ENCODE peak calls at places on chromosomes 5 and 9, in seven cellular contexts. One of them, this sample, is unnamed.

GRCh38 chr9:94758031-94758430 is 31.5 kb downstream of the AOPEP start:
- DNase-seq in right atrium auricular region: no peak
- DNase-seq in mesendoderm: no peak
- DNase-seq in psoas muscle: no peak
- DNase-seq in neural crest cell: no peak
- DNase-seq in uterus: no peak
- DNase-seq in NCI-H460: no peak
- DNase-seq in this sample: no peak

GRCh38 chr9:14062449-14063187 is 251.3 kb downstream of the NFIB start:
- DNase-seq in right atrium auricular region: no peak
- DNase-seq in mesendoderm: no peak
- DNase-seq in psoas muscle: no peak
- DNase-seq in neural crest cell: no peak
- DNase-seq in uterus: no peak
- DNase-seq in NCI-H460: no peak
- DNase-seq in this sample: peak

GRCh38 chr5:111998871-111999270 is 241.9 kb upstream of the NREP start:
- DNase-seq in right atrium auricular region: no peak
- DNase-seq in mesendoderm: no peak
- DNase-seq in psoas muscle: no peak
- DNase-seq in neural crest cell: no peak
- DNase-seq in uterus: no peak
- DNase-seq in NCI-H460: no peak
- DNase-seq in this sample: no peak

GRCh38 chr5:142680605-142681259 is 5.2 kb downstream of the FGF1 start:
- DNase-seq in right atrium auricular region: no peak
- DNase-seq in mesendoderm: peak
- DNase-seq in psoas muscle: no peak
- DNase-seq in neural crest cell: no peak
- DNase-seq in uterus: no peak
- DNase-seq in NCI-H460: peak
- DNase-seq in this sample: peak

GRCh38 chr5:14193496-14193895 is 50.4 kb downstream of the TRIO start:
- DNase-seq in right atrium auricular region: no peak
- DNase-seq in mesendoderm: no peak
- DNase-seq in psoas muscle: no peak
- DNase-seq in neural crest cell: no peak
- DNase-seq in uterus: no peak
- DNase-seq in NCI-H460: no peak
- DNase-seq in this sample: peak

GRCh38 chr9:16436545-16436944 is 433.9 kb downstream of the BNC2 start:
- DNase-seq in right atrium auricular region: no peak
- DNase-seq in mesendoderm: no peak
- DNase-seq in psoas muscle: no peak
- DNase-seq in neural crest cell: no peak
- DNase-seq in uterus: no peak
- DNase-seq in NCI-H460: no peak
- DNase-seq in this sample: no peak

GRCh38 chr9:72440383-72440782 is 75.4 kb upstream of the ZFAND5 start:
- DNase-seq in right atrium auricular region: no peak
- DNase-seq in mesendoderm: no peak
- DNase-seq in psoas muscle: no peak
- DNase-seq in neural crest cell: no peak
- DNase-seq in uterus: no peak
- DNase-seq in NCI-H460: no peak
- DNase-seq in this sample: no peak

GRCh38 chr9:108953983-108954574 is 19.9 kb downstream of the ABITRAM start:
- DNase-seq in right atrium auricular region: no peak
- DNase-seq in mesendoderm: peak
- DNase-seq in psoas muscle: no peak
- DNase-seq in neural crest cell: no peak
- DNase-seq in uterus: no peak
- DNase-seq in NCI-H460: peak
- DNase-seq in this sample: peak

GRCh38 chr5:136006767-136007251 is 22.0 kb upstream of the TGFBI start:
- DNase-seq in right atrium auricular region: peak
- DNase-seq in mesendoderm: peak
- DNase-seq in psoas muscle: peak
- DNase-seq in neural crest cell: no peak
- DNase-seq in uterus: no peak
- DNase-seq in NCI-H460: no peak
- DNase-seq in this sample: no peak

GRCh38 chr5:149153751-149154610 is 12.7 kb downstream of the ABLIM3 start:
- DNase-seq in right atrium auricular region: peak
- DNase-seq in mesendoderm: no peak
- DNase-seq in psoas muscle: peak
- DNase-seq in neural crest cell: no peak
- DNase-seq in uterus: no peak
- DNase-seq in NCI-H460: peak
- DNase-seq in this sample: peak

GRCh38 chr9:85723220-85723619 is 18.5 kb downstream of the AGTPBP1 start:
- DNase-seq in right atrium auricular region: no peak
- DNase-seq in mesendoderm: peak
- DNase-seq in psoas muscle: no peak
- DNase-seq in neural crest cell: peak
- DNase-seq in uterus: no peak
- DNase-seq in NCI-H460: no peak
- DNase-seq in this sample: no peak

GRCh38 chr5:140049713-140050112 is 6.6 kb upstream of the NRG2 start:
- DNase-seq in right atrium auricular region: no peak
- DNase-seq in mesendoderm: no peak
- DNase-seq in psoas muscle: no peak
- DNase-seq in neural crest cell: no peak
- DNase-seq in uterus: no peak
- DNase-seq in NCI-H460: no peak
- DNase-seq in this sample: no peak

GRCh38 chr9:68870049-68870448 is 143.9 kb downstream of the PRKACG start:
- DNase-seq in right atrium auricular region: no peak
- DNase-seq in mesendoderm: no peak
- DNase-seq in psoas muscle: no peak
- DNase-seq in neural crest cell: no peak
- DNase-seq in uterus: no peak
- DNase-seq in NCI-H460: no peak
- DNase-seq in this sample: no peak